ENCODE peak calls at places on chromosome 16, in four cellular contexts. X, L, H and Z are unnamed samples. For H3K36me3 and H3K4me1, the result is how much of the 10 kb centered on the place peaks cover.

GRCh38 chr16:86110726-86111125 is 211.8 kb downstream of the IRF8 start:
- DNase-seq in X (no peak), L (no peak), H (no peak), Z (no peak)

GRCh38 chr16:60120586-60120985 is 1386.5 kb upstream of the GOT2 start:
- DNase-seq in X (no peak), L (no peak), H (no peak), Z (no peak)

GRCh38 chr16:30382398-30383015 is at the start of gene SEPTIN1:
- DNase-seq in X (no peak), L (no peak), H (no peak), Z (peak)

GRCh38 chr16:88782454-88783390 is 2.3 kb downstream of the PIEZO1 start:
- DNase-seq in X (no peak), L (no peak), H (no peak), Z (peak)

GRCh38 chr16:8903004-8903403 is 20.9 kb downstream of the LITAFD start:
- DNase-seq in X (no peak), L (no peak), H (no peak), Z (no peak)

GRCh38 chr16:67419931-67420330 is 3.7 kb upstream of the ZDHHC1 start:
- DNase-seq in X (no peak), L (no peak), H (no peak), Z (no peak)

GRCh38 chr16:54342966-54343365 is 56.4 kb upstream of the IRX3 start:
- DNase-seq in X (no peak), L (no peak), H (no peak), Z (no peak)

GRCh38 chr16:66878067-66878466 is 2.2 kb upstream of the PDP2 start:
- DNase-seq in X (no peak), L (no peak), H (no peak), Z (no peak)

GRCh38 chr16:84862804-84863484 is 43.2 kb downstream of the CRISPLD2 start:
- DNase-seq in X (no peak), L (no peak), H (no peak), Z (no peak)

GRCh38 chr16:2056077-2056476 is 8.3 kb downstream of the TSC2 start:
- DNase-seq in X (no peak), L (no peak), H (no peak), Z (no peak)

GRCh38 chr16:7363397-7364053 is 30.9 kb downstream of the RBFOX1 start:
- DNase-seq in X (no peak), L (no peak), H (peak), Z (no peak)

GRCh38 chr16:14187517-14188338 is 116.6 kb downstream of the MRTFB start:
- DNase-seq in X (no peak), L (no peak), H (no peak), Z (no peak)

GRCh38 chr16:54407596-54407995 is 121.0 kb upstream of the IRX3 start:
- DNase-seq in X (no peak), L (no peak), H (no peak), Z (no peak)

GRCh38 chr16:70158261-70158939 is 15.2 kb upstream of the CLEC18C start:
- DNase-seq in X (no peak), L (no peak), H (no peak), Z (peak)

GRCh38 chr16:58317608-58318152 is 22.9 kb upstream of the PRSS54 start:
- DNase-seq in X (no peak), L (no peak), H (no peak), Z (no peak)

GRCh38 chr16:25413962-25414361 is 156.3 kb upstream of the ZKSCAN2 start:
- DNase-seq in X (no peak), L (no peak), H (no peak), Z (no peak)

GRCh38 chr16:30562021-30562420 is 3.8 kb upstream of the ZNF764 start:
- DNase-seq in X (no peak), L (no peak), H (no peak), Z (no peak)

GRCh38 chr16:59459811-59460210 is 725.7 kb upstream of the GOT2 start:
- DNase-seq in X (no peak), L (no peak), H (no peak), Z (no peak)

GRCh38 chr16:11696266-11697012 is 28.2 kb downstream of the SNN start:
- DNase-seq in X (no peak), L (no peak), H (no peak), Z (no peak)
- H3K36me3 ChIP-seq in X (half or more), L (under half), H (under half), Z (half or more)

GRCh38 chr16:4678596-4678995 is 14.8 kb upstream of the NUDT16L1 start:
- DNase-seq in X (no peak), L (no peak), H (no peak), Z (no peak)

GRCh38 chr16:4681471-4682083 is 11.8 kb upstream of the NUDT16L1 start:
- DNase-seq in X (no peak), L (no peak), H (no peak), Z (no peak)

GRCh38 chr16:4680673-4681470 is 12.5 kb upstream of the NUDT16L1 start:
- DNase-seq in X (peak), L (no peak), H (no peak), Z (peak)

GRCh38 chr16:4679156-4679853 is 14.1 kb upstream of the NUDT16L1 start:
- DNase-seq in X (no peak), L (no peak), H (no peak), Z (peak)

GRCh38 chr16:4679854-4680636 is 13.3 kb upstream of the NUDT16L1 start:
- DNase-seq in X (peak), L (no peak), H (no peak), Z (peak)
- H3K4me1 ChIP-seq in X (under half), L (under half), H (under half), Z (half or more)

GRCh38 chr16:18803569-18804462 is 2.5 kb upstream of the ARL6IP1 start:
- DNase-seq in X (no peak), L (no peak), H (no peak), Z (no peak)

GRCh38 chr16:18804540-18804939 is 3.2 kb upstream of the ARL6IP1 start:
- DNase-seq in X (no peak), L (no peak), H (peak), Z (no peak)

GRCh38 chr16:18811925-18812324 is 10.6 kb upstream of the ARL6IP1 start:
- DNase-seq in X (no peak), L (no peak), H (no peak), Z (no peak)

GRCh38 chr16:18805257-18805773 is 4.0 kb upstream of the ARL6IP1 start:
- DNase-seq in X (no peak), L (no peak), H (no peak), Z (no peak)

DNA sequence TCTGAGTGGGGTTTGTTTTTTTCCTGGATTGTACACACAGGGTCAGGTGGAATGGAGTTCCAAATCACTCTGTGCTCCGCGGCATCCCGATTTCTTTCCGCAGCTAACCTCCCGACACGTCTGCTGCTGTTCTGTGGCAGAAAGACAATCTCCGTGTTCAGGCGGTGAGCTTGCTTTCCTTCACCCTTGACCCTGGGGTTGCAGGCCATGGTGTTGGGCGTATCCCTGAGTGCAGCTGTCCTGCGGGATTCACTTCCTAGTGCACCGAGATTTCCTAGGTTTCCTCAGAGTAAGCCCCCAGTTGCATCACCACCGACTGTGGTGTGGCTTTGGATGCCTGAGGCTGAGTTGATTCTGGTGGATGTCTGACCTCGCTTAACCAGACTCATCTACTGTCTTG is 7.8 kb upstream of the ARL6IP1 start:
- DNase-seq in X (no peak), L (no peak), H (no peak), Z (no peak)
- H3K36me3 ChIP-seq in X (half or more), L (half or more), H (under half), Z (half or more)

DNA sequence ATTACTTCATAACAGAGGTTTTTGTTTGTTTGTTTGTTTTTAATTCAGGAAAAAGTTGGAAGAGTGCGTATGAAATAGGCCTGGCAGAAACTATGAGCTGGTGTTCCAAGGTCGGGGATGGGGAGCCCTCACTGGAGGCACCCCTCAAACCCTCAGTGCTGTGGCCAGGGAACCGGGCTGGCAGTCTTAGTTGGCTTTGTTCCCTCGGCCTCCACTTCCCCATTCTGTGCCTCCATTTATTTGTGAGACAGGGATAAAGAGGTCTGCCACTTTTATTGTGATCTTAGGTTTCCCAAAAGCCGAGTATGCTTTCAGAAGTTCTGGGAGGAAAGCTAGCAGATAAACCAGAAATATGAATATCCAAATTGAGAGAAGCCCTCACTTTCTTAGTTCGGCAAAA is 5.7 kb downstream of the DEXI start:
- DNase-seq in X (peak), L (no peak), H (no peak), Z (peak)
- H3K4me1 ChIP-seq in X (half or more), L (under half), H (under half), Z (half or more)